ENCODE peak calls at places on chromosomes 4 and X, in five cellular contexts. N is transverse colon, P is GM23338, V is PC-3, T is fibroblast of lung. H is an unnamed sample.

GRCh38 chrX:9642270-9642995 is 123.2 kb downstream of the GPR143 start:
- DNase-seq in N (no peak), P (no peak), V (no peak), T (no peak), H (no peak)

GRCh38 chr4:81426770-81427604 is 44.7 kb downstream of the RASGEF1B start:
- DNase-seq in T (peak; percentile 58), N (no peak), P (peak; percentile 65), V (no peak), H (peak; percentile 91)

GRCh38 chrX:107676559-107677378 is 48.5 kb downstream of the PRPS1 start:
- DNase-seq in T (peak; percentile 88), N (peak; percentile 74), P (no peak), V (peak; percentile 80), H (peak; percentile 82)

GRCh38 chr4:69714086-69714485 is 46.3 kb downstream of the SULT1B1 start:
- DNase-seq in P (no peak), N (no peak), V (no peak), T (no peak), H (no peak)

GRCh38 chr4:147788791-147789190 is 56.9 kb downstream of the ARHGAP10 start:
- DNase-seq in V (no peak), N (no peak), T (no peak), P (no peak), H (no peak)

GRCh38 chr4:75561789-75562188 is 5.9 kb downstream of the ODAPH start:
- DNase-seq in N (no peak), T (peak; percentile 56), V (peak; percentile 36), P (peak; percentile 91), H (peak; percentile 69)

GRCh38 chr4:112423591-112423990 is 92.4 kb downstream of the NEUROG2 start:
- DNase-seq in V (no peak), N (no peak), T (no peak), P (no peak), H (no peak)

GRCh38 chr4:17115546-17115945 is 217.1 kb upstream of the LDB2 start:
- DNase-seq in P (peak; percentile 29), N (no peak), V (no peak), T (no peak), H (no peak)

GRCh38 chr4:140089216-140089615 is 64.8 kb downstream of the MAML3 start:
- DNase-seq in T (no peak), N (no peak), V (no peak), P (no peak), H (no peak)

GRCh38 chr4:176792348-176793059 is at the start of gene VEGFC:
- DNase-seq in V (peak; percentile 66), P (peak; percentile 85), T (peak; percentile 77), N (peak; percentile 24), H (peak; percentile 38)

GRCh38 chr4:38160487-38161207 is 200.4 kb downstream of the PTTG2 start:
- DNase-seq in T (peak; percentile 95), N (peak; percentile 33), V (peak; percentile 76), P (peak; percentile 71), H (peak; percentile 100)

GRCh38 chr4:134773497-134774000 is 572.0 kb upstream of the PABPC4L start:
- DNase-seq in V (no peak), N (no peak), T (no peak), P (no peak), H (no peak)

GRCh38 chrX:51891821-51892551 is 1.4 kb upstream of the MAGED1 start:
- DNase-seq in V (no peak), T (peak; percentile 81), N (no peak), P (peak; percentile 4), H (peak; percentile 5)

GRCh38 chrX:131762802-131763234 is 218.9 kb downstream of the OR13H1 start:
- DNase-seq in N (peak; percentile 61), V (peak; percentile 54), P (peak; percentile 8), T (peak; percentile 54), H (no peak)

GRCh38 chr4:123631699-123632098 is 235.1 kb downstream of the SPRY1 start:
- DNase-seq in N (no peak), P (no peak), T (peak; percentile 32), V (peak; percentile 62), H (peak; percentile 51)

GRCh38 chrX:132612990-132613564 is 124.2 kb upstream of the MBNL3 start:
- DNase-seq in N (peak; percentile 27), P (peak; percentile 65), V (peak; percentile 61), T (peak; percentile 6), H (peak; percentile 19)

GRCh38 chr4:82833696-82834313 is 35.2 kb upstream of the SCD5 start:
- DNase-seq in P (no peak), N (peak; percentile 27), T (peak; percentile 88), V (peak; percentile 68), H (peak; percentile 84)

GRCh38 chrX:111519215-111519614 is 7.8 kb downstream of the SERTM2 start:
- DNase-seq in P (peak; percentile 50), T (peak; percentile 80), V (no peak), N (peak; percentile 9), H (no peak)

GRCh38 chrX:69362889-69363288 is 141.2 kb upstream of the NALF2 start:
- DNase-seq in V (no peak), N (no peak), T (peak; percentile 4), P (no peak), H (no peak)

GRCh38 chrX:119007189-119007770 is 32.9 kb downstream of the LONRF3 start:
- DNase-seq in N (no peak), P (no peak), T (no peak), V (no peak), H (no peak)

GRCh38 chr4:188691811-188692210 is 552.6 kb downstream of the TRIML1 start:
- DNase-seq in P (no peak), T (no peak), N (no peak), V (peak; percentile 3), H (peak; percentile 17)

GRCh38 chr4:107835409-107835808 is 10.7 kb downstream of the SGMS2 start:
- DNase-seq in V (no peak), N (no peak), T (peak; percentile 25), P (no peak), H (no peak)

GRCh38 chrX:348461-349117 is 30.0 kb upstream of the GTPBP6 start:
- DNase-seq in P (no peak), N (no peak), T (no peak), V (no peak), H (no peak)

GRCh38 chr4:140088317-140088967 is 65.5 kb downstream of the MAML3 start:
- DNase-seq in P (no peak), T (peak; percentile 56), V (no peak), N (no peak), H (no peak)

GRCh38 chr4:107825072-107825789 is 499 bp downstream of the SGMS2 start:
- DNase-seq in N (peak; percentile 58), P (peak; percentile 64), T (peak; percentile 67), V (peak; percentile 52), H (peak; percentile 57)

GRCh38 chr4:37970702-37971101 is 10.5 kb downstream of the PTTG2 start:
- DNase-seq in V (peak; percentile 59), N (peak; percentile 86), T (peak; percentile 75), P (peak; percentile 82), H (peak; percentile 88)

GRCh38 chr4:94743838-94744237 is 13.9 kb upstream of the BMPR1B start:
- DNase-seq in P (no peak), N (no peak), V (no peak), T (no peak), H (peak; percentile 50)

GRCh38 chrX:150449313-150449712 is 86.2 kb downstream of the MAMLD1 start:
- DNase-seq in T (no peak), V (no peak), N (no peak), P (peak; percentile 23), H (no peak)
- TF ChIP-seq CTCF in T (no peak), V (peak; percentile 46), N (no peak), P (peak; percentile 43), H (peak; percentile 2)

GRCh38 chr4:88010921-88011320 is 3.5 kb downstream of the PKD2 start:
- DNase-seq in N (no peak), P (no peak), T (peak; percentile 67), V (no peak), H (peak; percentile 34)
- H3K4me3 ChIP-seq in N (no peak overlapping the region), P (peak overlapping the region; percentile 68), T (peak overlapping the region; percentile 85), V (peak overlapping the region; percentile 92), H (no peak overlapping the region)

DNA sequence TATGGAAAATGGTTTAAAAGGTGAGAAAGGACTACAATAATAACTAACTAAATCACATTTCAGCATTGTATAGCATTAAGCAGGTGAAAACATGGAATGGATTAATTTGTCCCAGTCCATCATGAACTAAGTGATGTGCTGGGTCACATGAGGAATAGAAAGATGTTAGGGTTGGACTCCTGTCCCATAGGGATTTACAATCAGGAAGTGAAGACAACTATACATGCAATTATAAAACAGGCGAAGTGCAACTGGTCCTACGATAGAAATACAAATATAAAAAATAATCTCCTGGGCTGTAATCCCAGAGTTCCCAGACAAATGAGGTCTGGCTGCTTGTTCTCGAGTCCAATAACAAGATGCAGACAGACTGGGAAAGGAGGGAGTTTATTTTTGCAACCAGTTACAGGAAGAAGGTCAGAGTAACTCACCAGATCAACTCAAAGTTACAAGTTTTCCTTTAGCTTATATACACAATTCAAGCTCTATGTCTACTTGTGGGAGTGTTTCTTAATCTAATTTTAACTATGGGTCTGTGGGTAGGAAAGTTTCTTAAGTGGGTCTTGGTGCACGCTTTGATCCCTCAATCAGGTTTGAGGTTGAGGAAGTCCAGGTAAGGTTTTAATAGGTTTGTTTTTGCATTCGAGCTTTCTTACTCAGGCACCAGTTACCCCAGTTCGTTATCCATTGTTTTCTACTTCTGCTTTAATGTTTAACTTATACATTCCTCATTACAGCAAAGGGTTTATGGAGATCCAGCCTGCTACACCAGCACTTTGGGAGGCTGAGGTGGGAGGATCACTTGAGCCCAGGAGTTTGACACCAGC is 50.1 kb downstream of the IGFBP7 start:
- DNase-seq in V (no peak), T (no peak), P (no peak), N (no peak), H (no peak)
- H3K36me3 ChIP-seq in V (no peaks in the 10 kb centered on the region), T (no peaks in the 10 kb centered on the region), P (no peaks in the 10 kb centered on the region), N (no peaks in the 10 kb centered on the region), H (no peaks in the 10 kb centered on the region)

DNA sequence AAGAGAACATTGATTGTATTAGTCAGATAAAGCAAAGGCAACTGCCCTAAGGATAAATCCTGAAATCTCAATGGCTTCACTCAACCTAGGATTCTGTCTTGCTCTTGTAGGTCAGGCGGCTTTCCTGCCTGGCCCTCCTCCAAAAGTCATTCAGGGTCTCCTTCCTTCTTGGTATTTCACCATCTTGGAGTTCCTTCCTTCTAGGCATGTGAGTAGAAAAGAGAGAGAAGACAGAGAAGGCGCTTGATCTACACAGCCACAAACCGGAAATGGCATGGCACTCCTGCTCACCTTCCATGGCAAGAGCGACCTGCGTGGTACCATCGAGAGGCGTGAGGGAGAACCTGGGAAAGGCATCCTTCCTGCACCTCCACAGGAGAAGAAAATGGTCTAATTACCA is 45.3 kb upstream of the HELT start:
- DNase-seq in V (no peak), N (no peak), P (no peak), T (no peak), H (no peak)
- TF ChIP-seq CTCF in V (no peak), N (no peak), P (no peak), T (no peak), H (no peak)